ENCODE peak calls at places on chromosomes 16 and 17, in six cellular contexts. Q, A, E, U, X and D are unnamed samples.

GRCh38 chr16:81661082-81661481 is 118.0 kb upstream of the PLCG2 start:
- DNase-seq in E (no peak), A (no peak), U (no peak), X (no peak), Q (no peak), D (no peak)

GRCh38 chr17:27622160-27622559 is 8.8 kb upstream of the LGALS9 start:
- DNase-seq in A (no peak), U (no peak), E (no peak), Q (no peak), X (no peak), D (no peak)

GRCh38 chr16:58329147-58329546 is 34.3 kb upstream of the PRSS54 start:
- DNase-seq in A (no peak), U (no peak), X (no peak), Q (no peak), E (no peak), D (no peak)

GRCh38 chr17:73582821-73583220 is 61.4 kb downstream of the SDK2 start:
- DNase-seq in X (no peak), E (no peak), A (no peak), U (no peak), Q (no peak), D (no peak)

GRCh38 chr16:9465150-9465549 is 373.7 kb downstream of the HAPSTR1 start:
- DNase-seq in X (no peak), U (no peak), A (no peak), E (no peak), Q (no peak), D (no peak)

GRCh38 chr17:50059759-50060273 is 3.9 kb downstream of the ITGA3 start:
- DNase-seq in X (no peak), E (no peak), U (no peak), A (no peak), Q (no peak), D (no peak)

GRCh38 chr17:43851744-43852143 is 4.8 kb downstream of the CD300LG start:
- DNase-seq in X (no peak), Q (no peak), U (no peak), A (peak), E (no peak), D (no peak)

GRCh38 chr16:77877712-77878111 is 89.3 kb downstream of the VAT1L start:
- DNase-seq in X (peak), E (no peak), U (peak), A (no peak), Q (no peak), D (no peak)

GRCh38 chr16:87178177-87178863 is 138.9 kb downstream of the C16orf95 start:
- DNase-seq in Q (no peak), E (no peak), A (no peak), X (no peak), U (no peak), D (no peak)

GRCh38 chr16:4777339-4778049 is 10.5 kb upstream of the ZNF500 start:
- DNase-seq in A (no peak), Q (no peak), U (no peak), X (no peak), E (no peak), D (no peak)

GRCh38 chr17:17147821-17148220 is 58.3 kb downstream of the PLD6 start:
- DNase-seq in Q (no peak), E (no peak), U (no peak), A (no peak), X (no peak), D (no peak)

GRCh38 chr17:17021194-17021863 is 20.9 kb upstream of the MPRIP start:
- DNase-seq in A (peak), E (no peak), X (peak), U (no peak), Q (no peak), D (no peak)

GRCh38 chr17:68455756-68456528 is 1.4 kb downstream of the WIPI1 start:
- DNase-seq in U (no peak), X (peak), Q (no peak), E (no peak), A (no peak), D (no peak)

GRCh38 chr17:79001190-79002020 is 8.2 kb downstream of the CANT1 start:
- DNase-seq in U (no peak), E (no peak), X (no peak), Q (no peak), A (no peak), D (no peak)

GRCh38 chr17:48526986-48527741 is 3.6 kb downstream of the HOXB1 start:
- DNase-seq in Q (peak), U (no peak), E (no peak), A (no peak), X (no peak), D (no peak)

GRCh38 chr16:56197227-56197992 is 6.1 kb downstream of the GNAO1 start:
- DNase-seq in E (no peak), X (no peak), Q (no peak), U (no peak), A (no peak), D (no peak)

GRCh38 chr17:59185997-59186396 is 23.8 kb upstream of the SMG8 start:
- DNase-seq in U (no peak), A (no peak), E (no peak), Q (no peak), X (no peak), D (no peak)

GRCh38 chr17:65156835-65157565 is 19.8 kb downstream of the RGS9 start:
- DNase-seq in A (no peak), U (no peak), E (no peak), Q (no peak), X (no peak), D (no peak)

GRCh38 chr17:37239690-37240344 is 136.0 kb upstream of the C17orf78 start:
- DNase-seq in A (peak), Q (no peak), E (no peak), U (peak), X (peak), D (no peak)

GRCh38 chr17:12994341-12995074 is 23.3 kb downstream of the ELAC2 start:
- DNase-seq in U (no peak), Q (no peak), X (no peak), A (no peak), E (no peak), D (no peak)

GRCh38 chr17:48294989-48295892 is 134.8 kb downstream of the SKAP1 start:
- DNase-seq in U (no peak), X (no peak), Q (no peak), A (peak), E (peak), D (no peak)

GRCh38 chr16:53415504-53415903 is 18.8 kb upstream of the RBL2 start:
- DNase-seq in X (peak), Q (no peak), U (no peak), A (peak), E (no peak), D (no peak)

GRCh38 chr17:42090964-42091790 is 7.1 kb downstream of the ZNF385C start:
- DNase-seq in X (no peak), U (no peak), E (no peak), Q (no peak), A (peak), D (no peak)

GRCh38 chr17:78890111-78890897 is 12.7 kb downstream of the CEP295NL start:
- DNase-seq in E (no peak), A (no peak), Q (no peak), U (no peak), X (no peak), D (no peak)

GRCh38 chr17:72416054-72416691 is 295.4 kb downstream of the SOX9 start:
- DNase-seq in U (no peak), A (no peak), X (no peak), E (peak), Q (no peak), D (no peak)

GRCh38 chr16:58046936-58047335 is 21.4 kb downstream of the MMP15 start:
- DNase-seq in A (no peak), X (no peak), Q (no peak), U (no peak), E (no peak), D (no peak)

GRCh38 chr17:65079489-65079900 is 23.0 kb upstream of the GNA13 start:
- DNase-seq in E (no peak), A (no peak), U (no peak), X (no peak), Q (no peak), D (no peak)

DNA sequence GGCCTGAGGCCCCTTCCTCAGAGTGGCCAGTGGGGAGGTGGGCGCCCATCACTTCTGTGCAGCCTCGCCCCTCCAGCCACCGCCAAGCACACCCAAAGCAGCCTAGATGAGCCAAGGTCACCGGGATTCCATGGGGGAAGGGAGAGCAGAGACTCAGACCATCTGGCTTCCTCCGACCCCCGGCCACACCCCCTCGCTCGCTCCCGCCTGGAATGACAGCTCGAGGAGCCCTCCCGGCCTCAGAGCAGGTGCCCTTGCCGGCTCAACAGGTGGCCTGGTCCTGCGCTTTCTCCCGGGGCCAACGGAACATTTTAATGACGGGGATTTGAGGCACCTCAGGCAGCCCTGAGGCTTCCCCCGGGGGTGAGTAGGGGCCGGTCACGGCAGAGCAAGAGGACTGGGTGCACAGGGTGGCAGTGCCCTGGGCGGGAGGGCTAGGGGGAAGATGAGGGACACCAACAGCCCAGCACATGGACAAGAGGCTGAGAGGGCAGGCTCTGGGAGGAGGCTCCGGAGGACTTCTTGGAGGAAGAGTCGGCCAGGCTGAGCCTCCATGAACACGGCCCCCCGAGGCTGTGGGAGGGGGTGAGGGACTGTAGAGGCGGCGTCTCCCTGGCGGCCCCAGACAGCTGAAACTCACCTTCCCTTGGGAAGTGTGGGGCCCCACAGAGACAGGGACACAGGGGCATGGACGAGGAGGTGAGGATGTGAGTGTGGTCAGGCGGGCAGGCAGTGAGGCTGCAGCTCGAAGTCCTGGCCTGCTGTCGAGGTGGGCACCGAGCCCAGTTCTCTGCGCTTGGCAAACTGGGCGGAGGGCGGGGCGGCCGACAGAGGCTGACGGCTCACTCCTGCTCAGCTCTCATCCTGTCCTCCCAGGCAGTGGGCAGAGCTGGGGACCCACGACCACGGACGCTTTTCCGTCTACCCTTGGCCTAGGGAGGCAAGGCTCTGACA is 12.5 kb upstream of the C1QTNF8 start:
- DNase-seq in E (no peak), X (no peak), A (no peak), Q (no peak), U (no peak), D (no peak)
- TF ChIP-seq ZNF274 in E (no peak), X (no peak), A (no peak), Q (no peak), U (no peak), D (no peak)

DNA sequence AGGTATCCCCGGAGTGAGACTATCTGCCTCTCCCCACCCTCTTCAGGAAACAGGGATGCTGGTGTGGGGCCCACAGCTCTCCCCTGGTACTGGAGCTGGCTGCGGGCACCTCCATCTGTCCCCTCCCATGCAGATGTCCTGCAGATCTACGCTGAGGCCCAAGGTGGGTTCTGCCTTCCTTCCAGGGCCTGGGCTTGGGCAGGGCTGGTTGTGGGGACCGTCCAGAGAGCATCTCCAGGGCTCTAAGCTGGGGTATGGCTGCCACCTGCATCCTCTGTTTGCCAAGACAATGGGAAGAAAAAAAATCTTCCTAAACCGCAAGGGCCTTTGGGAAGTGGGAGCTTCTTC is 12.9 kb downstream of the ZNF213 start:
- DNase-seq in U (no peak), E (no peak), Q (no peak), A (no peak), X (no peak), D (no peak)
- TF ChIP-seq ZNF274 in U (no peak), E (no peak), Q (no peak), A (no peak), X (no peak), D (no peak)

GRCh38 chr16:50878966-50879615 is 137.2 kb downstream of the CYLD start:
- DNase-seq in U (no peak), E (no peak), X (no peak), Q (peak), A (no peak), D (no peak)
- TF ChIP-seq ZNF274 in U (no peak), E (no peak), X (no peak), Q (no peak), A (no peak), D (no peak)

GRCh38 chr17:8223356-8224063 is 13.1 kb upstream of the AURKB start:
- DNase-seq in E (no peak), U (no peak), X (peak), A (peak), Q (peak), D (no peak)
- TF ChIP-seq ZNF274 in E (no peak), U (no peak), X (peak), A (no peak), Q (no peak), D (no peak)

GRCh38 chr17:34486781-34487180 is 92.6 kb upstream of the TMEM132E start:
- DNase-seq in A (no peak), U (no peak), Q (no peak), X (no peak), E (no peak), D (no peak)

GRCh38 chr17:34485999-34486398 is 93.4 kb upstream of the TMEM132E start:
- DNase-seq in A (no peak), X (no peak), Q (no peak), E (no peak), U (no peak), D (no peak)

GRCh38 chr17:34484193-34484733 is 95.1 kb upstream of the TMEM132E start:
- DNase-seq in Q (no peak), U (no peak), A (no peak), X (no peak), E (no peak), D (no peak)

DNA sequence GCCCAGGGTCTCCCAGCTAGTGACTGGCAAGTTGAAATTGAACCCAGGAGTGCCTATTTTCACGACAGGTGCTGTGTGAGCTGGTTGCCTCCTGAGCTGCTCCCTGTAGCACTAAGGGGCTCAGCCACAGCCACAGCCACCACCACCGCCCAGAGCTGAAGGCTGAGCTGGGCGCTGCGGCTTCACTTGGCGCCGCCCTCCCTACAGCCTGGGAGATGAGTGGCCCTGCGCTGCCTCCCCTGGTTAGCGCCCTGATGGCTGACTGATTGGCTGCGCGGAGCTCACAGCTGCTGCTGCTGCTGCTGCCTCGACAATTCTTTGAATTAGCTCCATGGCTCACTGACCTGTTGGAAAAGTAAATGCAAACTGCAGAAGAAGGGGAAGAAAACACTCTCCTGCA is 91.8 kb upstream of the TMEM132E start:
- DNase-seq in A (peak), U (no peak), E (no peak), X (no peak), Q (peak), D (no peak)
- TF ChIP-seq ZNF274 in A (no peak), U (no peak), E (no peak), X (no peak), Q (no peak), D (no peak)

GRCh38 chr16:88323546-88324330 is 59.0 kb upstream of the ZNF469 start:
- DNase-seq in E (no peak), A (no peak), Q (no peak), U (no peak), X (no peak), D (no peak)

GRCh38 chr16:88327566-88328312 is 55.0 kb upstream of the ZNF469 start:
- DNase-seq in U (no peak), E (no peak), A (no peak), X (no peak), Q (no peak), D (no peak)

GRCh38 chr16:88325087-88325750 is 57.5 kb upstream of the ZNF469 start:
- DNase-seq in E (no peak), U (no peak), Q (no peak), A (no peak), X (no peak), D (no peak)

GRCh38 chr16:88326611-88327485 is 55.9 kb upstream of the ZNF469 start:
- DNase-seq in A (no peak), X (no peak), Q (no peak), E (no peak), U (no peak), D (no peak)

DNA sequence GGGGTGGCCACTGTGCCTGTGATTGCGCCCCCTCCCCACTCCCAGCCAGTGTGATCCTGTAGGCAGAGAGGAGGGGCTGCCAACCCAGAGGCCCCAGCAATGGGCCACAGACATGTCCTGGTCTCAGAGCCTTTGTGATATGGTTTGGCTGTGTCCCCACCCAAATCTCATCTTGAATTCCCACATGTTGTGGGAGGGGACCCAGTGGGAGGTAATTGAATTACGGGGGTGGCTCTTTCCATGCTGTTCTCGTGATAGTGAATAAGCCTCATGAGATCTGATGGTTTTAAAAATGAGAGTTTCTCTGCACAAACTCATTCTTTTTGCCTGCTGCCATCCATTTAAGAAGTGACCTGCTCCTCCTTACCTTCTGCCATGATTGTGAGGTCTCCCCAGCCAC is 56.8 kb upstream of the ZNF469 start:
- DNase-seq in E (no peak), A (no peak), X (no peak), U (no peak), Q (no peak), D (no peak)
- TF ChIP-seq ZNF274 in E (no peak), A (no peak), X (no peak), U (no peak), Q (no peak), D (no peak)

GRCh38 chr17:21042434-21043295 is at the start of gene USP22:
- DNase-seq in E (no peak), U (no peak), Q (peak), A (no peak), X (no peak), D (no peak)
- TF ChIP-seq ZNF274 in E (no peak), U (no peak), Q (no peak), A (no peak), X (no peak), D (no peak)